ENCODE peak calls at places on chromosomes 7 and 10, in eight cellular contexts. Y, J, F, T, Q, U, C and G are unnamed samples.
A peak's percentile ranks its signal among the peaks of the same experiment; 100 is the strongest.

GRCh38 chr7:36601596-36601995 is 122.7 kb downstream of the AOAH start:
- DNase-seq in Y (no peak), J (no peak), F (no peak), T (no peak), Q (no peak), U (no peak), C (no peak), G (no peak)

GRCh38 chr10:51257511-51258248 is 183.4 kb downstream of the PRKG1 start:
- DNase-seq in Y (no peak), J (no peak), F (no peak), T (no peak), Q (no peak), U (no peak), C (peak; percentile 62), G (peak; percentile 58)

GRCh38 chr10:69636626-69637550 is 6.8 kb downstream of the FAM241B start:
- DNase-seq in Y (no peak), J (no peak), F (no peak), T (peak; percentile 86), Q (no peak), U (peak; percentile 71), C (peak; percentile 53), G (peak; percentile 89)

GRCh38 chr7:43220250-43220649 is 107.8 kb downstream of the HECW1 start:
- DNase-seq in Y (no peak), J (no peak), F (no peak), T (no peak), Q (peak; percentile 59), U (no peak), C (no peak), G (peak; percentile 91)

GRCh38 chr10:113788604-113789083 is 37.2 kb downstream of the PLEKHS1 start:
- DNase-seq in Y (no peak), J (peak; percentile 32), F (no peak), T (no peak), Q (peak; percentile 77), U (no peak), C (no peak), G (peak; percentile 81)

GRCh38 chr7:44289341-44290249 is 35.8 kb downstream of the CAMK2B start:
- DNase-seq in Y (peak; percentile 46), J (no peak), F (peak; percentile 32), T (peak; percentile 32), Q (no peak), U (peak; percentile 67), C (no peak), G (peak; percentile 81)

GRCh38 chr10:100864981-100865380 is 47.8 kb upstream of the SLF2 start:
- DNase-seq in Y (no peak), J (no peak), F (no peak), T (no peak), Q (no peak), U (no peak), C (no peak), G (no peak)

GRCh38 chr7:38660427-38661099 is 29.4 kb upstream of the AMPH start:
- DNase-seq in Y (no peak), J (no peak), F (peak; percentile 62), T (peak; percentile 78), Q (no peak), U (peak; percentile 81), C (peak; percentile 73), G (no peak)

GRCh38 chr10:90587081-90587491 is 270.8 kb downstream of the HTR7 start:
- DNase-seq in Y (no peak), J (no peak), F (no peak), T (no peak), Q (peak; percentile 11), U (no peak), C (no peak), G (peak; percentile 77)

GRCh38 chr10:96636546-96636945 is 49.7 kb upstream of the TM9SF3 start:
- DNase-seq in Y (no peak), J (no peak), F (no peak), T (no peak), Q (no peak), U (no peak), C (no peak), G (no peak)

GRCh38 chr7:42126475-42127231 is 110.4 kb downstream of the GLI3 start:
- DNase-seq in Y (no peak), J (no peak), F (no peak), T (no peak), Q (no peak), U (no peak), C (no peak), G (no peak)

GRCh38 chr10:119061352-119061751 is 19.3 kb downstream of the EIF3A start:
- DNase-seq in Y (no peak), J (no peak), F (no peak), T (no peak), Q (no peak), U (no peak), C (no peak), G (no peak)

GRCh38 chr7:21642422-21642821 is 99.6 kb downstream of the DNAH11 start:
- DNase-seq in Y (no peak), J (no peak), F (no peak), T (peak; percentile 77), Q (no peak), U (no peak), C (peak; percentile 50), G (no peak)

GRCh38 chr7:113873554-113874151 is 45.2 kb downstream of the PPP1R3A start:
- DNase-seq in Y (no peak), J (no peak), F (no peak), T (no peak), Q (no peak), U (no peak), C (no peak), G (no peak)

GRCh38 chr7:138843632-138844580 is 45.9 kb upstream of the ATP6V0A4 start:
- DNase-seq in Y (no peak), J (no peak), F (no peak), T (peak; percentile 59), Q (no peak), U (no peak), C (no peak), G (no peak)

GRCh38 chr10:102826148-102826796 is 10.9 kb downstream of the CYP17A1 start:
- DNase-seq in Y (no peak), J (no peak), F (no peak), T (no peak), Q (no peak), U (no peak), C (no peak), G (no peak)

GRCh38 chr10:46550795-46551700 is 5.4 kb downstream of the GPRIN2 start:
- DNase-seq in Y (peak; percentile 35), J (peak; percentile 30), F (peak; percentile 41), T (no peak), Q (no peak), U (peak; percentile 75), C (no peak), G (peak; percentile 93)
- TF ChIP-seq CTCF in Y (no peak), J (no peak), F (no peak), T (no peak), Q (no peak), U (no peak), C (no peak), G (no peak)

GRCh38 chr10:89001428-89002072 is 11.0 kb downstream of the FAS start:
- DNase-seq in Y (no peak), J (no peak), F (no peak), T (no peak), Q (no peak), U (no peak), C (peak; percentile 14), G (no peak)
- H3K27ac ChIP-seq in Y (no peak overlapping the region), J (no peak overlapping the region), F (peak overlapping the region; percentile 71), T (peak overlapping the region; percentile 93), Q (no peak overlapping the region), U (peak overlapping the region; percentile 69), C (no peak overlapping the region), G (peak overlapping the region; percentile 21)

GRCh38 chr7:47578581-47579270 is 3.2 kb downstream of the TNS3 start:
- DNase-seq in Y (no peak), J (no peak), F (no peak), T (no peak), Q (no peak), U (no peak), C (no peak), G (peak; percentile 89)
- H3K4me3 ChIP-seq in Y (no peak overlapping the region), J (no peak overlapping the region), F (peak overlapping the region; percentile 17), T (no peak overlapping the region), Q (peak overlapping the region; percentile 13), U (no peak overlapping the region), C (no peak overlapping the region), G (peak overlapping the region; percentile 19)

GRCh38 chr7:2799253-2799652 is 44.9 kb downstream of the GNA12 start:
- DNase-seq in Y (no peak), J (no peak), F (no peak), T (no peak), Q (no peak), U (no peak), C (no peak), G (no peak)
- TF ChIP-seq CTCF in Y (no peak), J (no peak), F (no peak), T (no peak), Q (no peak), U (no peak), C (no peak), G (no peak)